ENCODE peak calls at places on chromosomes 13 and 19, in five cellular contexts. One of them, this sample, is unnamed.

GRCh38 chr19:19209372-19209771 is 2.4 kb upstream of the NCAN start:
- DNase-seq in H1: no peak
- DNase-seq in GM12878: no peak
- DNase-seq in HepG2: no peak
- DNase-seq in K562: no peak
- DNase-seq in this sample: no peak

GRCh38 chr13:106498571-106498970 is 36.9 kb downstream of the EFNB2 start:
- DNase-seq in H1: no peak
- DNase-seq in GM12878: no peak
- DNase-seq in K562: no peak
- DNase-seq in HepG2: no peak
- DNase-seq in this sample: no peak

GRCh38 chr13:107847406-107847805 is 367.9 kb downstream of the LIG4 start:
- DNase-seq in K562: no peak
- DNase-seq in GM12878: no peak
- DNase-seq in H1: no peak
- DNase-seq in HepG2: no peak
- DNase-seq in this sample: no peak

GRCh38 chr19:17337675-17338439 is 504 bp downstream of the GTPBP3 start:
- DNase-seq in GM12878: no peak
- DNase-seq in HepG2: no peak
- DNase-seq in K562: peak; percentile 83
- DNase-seq in H1: no peak
- DNase-seq in this sample: no peak

GRCh38 chr13:112072531-112073244 is 5.7 kb downstream of the SOX1 start:
- DNase-seq in GM12878: no peak
- DNase-seq in HepG2: no peak
- DNase-seq in H1: no peak
- DNase-seq in K562: no peak
- DNase-seq in this sample: no peak

GRCh38 chr19:7069904-7070226 is 362 bp downstream of the ZNF557 start:
- DNase-seq in K562: no peak
- DNase-seq in H1: no peak
- DNase-seq in HepG2: no peak
- DNase-seq in GM12878: no peak
- DNase-seq in this sample: no peak

GRCh38 chr13:64505511-64505910 is 2724.6 kb downstream of the PCDH9 start:
- DNase-seq in HepG2: no peak
- DNase-seq in H1: no peak
- DNase-seq in K562: no peak
- DNase-seq in GM12878: no peak
- DNase-seq in this sample: no peak

GRCh38 chr19:38898788-38899446 is 501 bp downstream of the SIRT2 start:
- DNase-seq in H1: no peak
- DNase-seq in K562: no peak
- DNase-seq in HepG2: no peak
- DNase-seq in GM12878: no peak
- DNase-seq in this sample: no peak

GRCh38 chr13:97934590-97934989 is 18.9 kb upstream of the IPO5 start:
- DNase-seq in K562: no peak
- DNase-seq in GM12878: no peak
- DNase-seq in H1: no peak
- DNase-seq in HepG2: no peak
- DNase-seq in this sample: no peak

GRCh38 chr19:7871280-7871529 is 3.0 kb downstream of the PRR36 start:
- DNase-seq in K562: no peak
- DNase-seq in GM12878: no peak
- DNase-seq in HepG2: no peak
- DNase-seq in H1: no peak
- DNase-seq in this sample: no peak

GRCh38 chr13:113923376-113924063 is 50.4 kb downstream of the C13orf46 start:
- DNase-seq in HepG2: no peak
- DNase-seq in K562: no peak
- DNase-seq in GM12878: no peak
- DNase-seq in H1: no peak
- DNase-seq in this sample: no peak

GRCh38 chr13:110907951-110908898 is 6.6 kb downstream of the ANKRD10 start:
- DNase-seq in H1: peak; percentile 75
- DNase-seq in K562: no peak
- DNase-seq in HepG2: peak; percentile 94
- DNase-seq in GM12878: no peak
- DNase-seq in this sample: peak; percentile 95

GRCh38 chr13:93227280-93227905 is 786 bp downstream of the GPC6 start:
- DNase-seq in H1: no peak
- DNase-seq in K562: no peak
- DNase-seq in GM12878: no peak
- DNase-seq in HepG2: peak; percentile 28
- DNase-seq in this sample: no peak

GRCh38 chr19:11736696-11737095 is 2.0 kb downstream of the ZNF823 start:
- DNase-seq in GM12878: peak; percentile 40
- DNase-seq in K562: peak; percentile 84
- DNase-seq in HepG2: no peak
- DNase-seq in H1: no peak
- DNase-seq in this sample: no peak

GRCh38 chr19:38213911-38214625 is 10.0 kb downstream of the DPF1 start:
- DNase-seq in K562: no peak
- DNase-seq in H1: no peak
- DNase-seq in GM12878: peak; percentile 33
- DNase-seq in HepG2: no peak
- DNase-seq in this sample: no peak

GRCh38 chr13:61086052-61086451 is 329.6 kb downstream of the PCDH20 start:
- DNase-seq in H1: no peak
- DNase-seq in HepG2: no peak
- DNase-seq in GM12878: no peak
- DNase-seq in K562: no peak
- DNase-seq in this sample: no peak
- TF ChIP-seq RAD21 in H1: no peak
- TF ChIP-seq RAD21 in HepG2: no peak
- TF ChIP-seq RAD21 in GM12878: no peak
- TF ChIP-seq RAD21 in K562: no peak
- TF ChIP-seq RAD21 in this sample: no peak

GRCh38 chr13:39364797-39365468 is 238.1 kb downstream of the LHFPL6 start:
- DNase-seq in K562: no peak
- DNase-seq in GM12878: no peak
- DNase-seq in HepG2: peak; percentile 7
- DNase-seq in H1: no peak
- DNase-seq in this sample: peak; percentile 0
- TF ChIP-seq SRF in K562: no peak
- TF ChIP-seq SRF in GM12878: no peak
- TF ChIP-seq SRF in HepG2: no peak
- TF ChIP-seq SRF in H1: no peak
- TF ChIP-seq SRF in this sample: no peak

GRCh38 chr13:91464336-91464735 is 65.9 kb downstream of the GPC5 start:
- DNase-seq in HepG2: no peak
- DNase-seq in K562: no peak
- DNase-seq in H1: no peak
- DNase-seq in GM12878: no peak
- DNase-seq in this sample: no peak

GRCh38 chr13:91467236-91467635 is 68.8 kb downstream of the GPC5 start:
- DNase-seq in K562: no peak
- DNase-seq in GM12878: no peak
- DNase-seq in HepG2: no peak
- DNase-seq in H1: no peak
- DNase-seq in this sample: no peak

GRCh38 chr13:91470084-91470621 is 71.7 kb downstream of the GPC5 start:
- DNase-seq in GM12878: no peak
- DNase-seq in HepG2: no peak
- DNase-seq in H1: no peak
- DNase-seq in K562: no peak
- DNase-seq in this sample: no peak

DNA sequence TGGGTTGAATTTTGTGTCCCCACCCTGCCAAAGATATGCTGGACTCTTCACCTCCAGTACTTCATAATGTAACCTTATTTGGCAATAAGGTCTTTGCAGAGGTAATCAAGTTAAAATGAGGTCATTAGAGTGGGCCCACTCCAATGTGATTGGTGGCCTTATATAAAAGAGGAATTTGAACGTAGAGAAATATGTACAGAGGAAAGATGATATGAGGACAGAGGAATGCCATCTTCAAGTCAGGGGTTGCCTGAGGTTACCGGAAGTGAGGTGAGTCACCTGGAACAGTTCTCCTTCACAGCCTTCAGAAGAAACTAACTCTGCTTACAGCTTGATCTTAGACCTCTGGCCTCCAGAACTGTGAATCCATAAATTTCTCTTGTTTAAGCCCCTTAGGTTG is 69.9 kb downstream of the GPC5 start:
- DNase-seq in K562: no peak
- DNase-seq in GM12878: no peak
- DNase-seq in HepG2: no peak
- DNase-seq in H1: no peak
- DNase-seq in this sample: no peak
- H3K27ac ChIP-seq in K562: no peak overlapping the region
- H3K27ac ChIP-seq in GM12878: no peak overlapping the region
- H3K27ac ChIP-seq in HepG2: no peak overlapping the region
- H3K27ac ChIP-seq in H1: no peak overlapping the region
- H3K27ac ChIP-seq in this sample: no peak overlapping the region

GRCh38 chr13:43830481-43830873 is 43.7 kb upstream of the ENOX1 start:
- DNase-seq in HepG2: no peak
- DNase-seq in GM12878: no peak
- DNase-seq in H1: no peak
- DNase-seq in K562: no peak
- DNase-seq in this sample: no peak

GRCh38 chr13:43835701-43836100 is 43.8 kb downstream of the CCDC122 start:
- DNase-seq in GM12878: no peak
- DNase-seq in H1: no peak
- DNase-seq in HepG2: no peak
- DNase-seq in K562: no peak
- DNase-seq in this sample: no peak

GRCh38 chr13:43831088-43831487 is 44.3 kb upstream of the ENOX1 start:
- DNase-seq in HepG2: no peak
- DNase-seq in GM12878: no peak
- DNase-seq in H1: no peak
- DNase-seq in K562: no peak
- DNase-seq in this sample: no peak
- TF ChIP-seq RAD21 in HepG2: no peak
- TF ChIP-seq RAD21 in GM12878: no peak
- TF ChIP-seq RAD21 in H1: no peak
- TF ChIP-seq RAD21 in K562: no peak
- TF ChIP-seq RAD21 in this sample: no peak

GRCh38 chr13:22561581-22561980 is 619.2 kb upstream of the SGCG start:
- DNase-seq in K562: no peak
- DNase-seq in GM12878: no peak
- DNase-seq in H1: no peak
- DNase-seq in HepG2: no peak
- DNase-seq in this sample: no peak
- TF ChIP-seq SRF in K562: no peak
- TF ChIP-seq SRF in GM12878: no peak
- TF ChIP-seq SRF in H1: no peak
- TF ChIP-seq SRF in HepG2: no peak
- TF ChIP-seq SRF in this sample: no peak

This sample was measured in HCT116.